ENCODE peak calls at places on chromosomes 6 and 20, in four cellular contexts. One of them, this sample, is unnamed.

GRCh38 chr6:164345340-164345739 is 930.8 kb downstream of the QKI start:
- ATAC-seq in T-helper 17 cell: no peak
- ATAC-seq in body of pancreas: no peak
- ATAC-seq in Panc1: no peak
- ATAC-seq in this sample: no peak

GRCh38 chr20:40359127-40359892 is 329.7 kb downstream of the MAFB start:
- ATAC-seq in T-helper 17 cell: no peak
- ATAC-seq in body of pancreas: no peak
- ATAC-seq in Panc1: no peak
- ATAC-seq in this sample: no peak

GRCh38 chr6:90251295-90251992 is 45.2 kb downstream of the BACH2 start:
- ATAC-seq in T-helper 17 cell: no peak
- ATAC-seq in body of pancreas: no peak
- ATAC-seq in Panc1: no peak
- ATAC-seq in this sample: peak

GRCh38 chr20:51978081-51978501 is 175.8 kb upstream of the SALL4 start:
- ATAC-seq in T-helper 17 cell: no peak
- ATAC-seq in body of pancreas: no peak
- ATAC-seq in Panc1: no peak
- ATAC-seq in this sample: no peak

GRCh38 chr20:23393999-23394775 is 27.1 kb downstream of the NAPB start:
- ATAC-seq in T-helper 17 cell: no peak
- ATAC-seq in body of pancreas: no peak
- ATAC-seq in Panc1: no peak
- ATAC-seq in this sample: no peak

GRCh38 chr6:11791354-11792107 is 12.9 kb upstream of the ADTRP start:
- ATAC-seq in T-helper 17 cell: peak
- ATAC-seq in body of pancreas: no peak
- ATAC-seq in Panc1: no peak
- ATAC-seq in this sample: no peak

GRCh38 chr6:135159531-135159930 is 21.6 kb upstream of the MYB start:
- ATAC-seq in T-helper 17 cell: no peak
- ATAC-seq in body of pancreas: no peak
- ATAC-seq in Panc1: no peak
- ATAC-seq in this sample: no peak

GRCh38 chr6:42251500-42251899 is 33.8 kb upstream of the MRPS10 start:
- ATAC-seq in T-helper 17 cell: no peak
- ATAC-seq in body of pancreas: peak
- ATAC-seq in Panc1: no peak
- ATAC-seq in this sample: no peak

GRCh38 chr6:152091201-152091600 is 283.7 kb downstream of the ESR1 start:
- ATAC-seq in T-helper 17 cell: no peak
- ATAC-seq in body of pancreas: no peak
- ATAC-seq in Panc1: no peak
- ATAC-seq in this sample: no peak

GRCh38 chr20:18252597-18253451 is 35.5 kb upstream of the ZNF133 start:
- ATAC-seq in T-helper 17 cell: no peak
- ATAC-seq in body of pancreas: no peak
- ATAC-seq in Panc1: no peak
- ATAC-seq in this sample: peak

GRCh38 chr6:1075444-1075843 is 236.5 kb upstream of the FOXQ1 start:
- ATAC-seq in T-helper 17 cell: no peak
- ATAC-seq in body of pancreas: no peak
- ATAC-seq in Panc1: no peak
- ATAC-seq in this sample: no peak

GRCh38 chr6:46637933-46638332 is 14.7 kb downstream of the CYP39A1 start:
- ATAC-seq in T-helper 17 cell: no peak
- ATAC-seq in body of pancreas: no peak
- ATAC-seq in Panc1: no peak
- ATAC-seq in this sample: no peak

GRCh38 chr20:62366370-62367135 is 559 bp downstream of the LAMA5 start:
- ATAC-seq in T-helper 17 cell: no peak
- ATAC-seq in body of pancreas: peak
- ATAC-seq in Panc1: peak
- ATAC-seq in this sample: peak

GRCh38 chr6:168641455-168641854 is 200.5 kb downstream of the SMOC2 start:
- ATAC-seq in T-helper 17 cell: no peak
- ATAC-seq in body of pancreas: peak
- ATAC-seq in Panc1: no peak
- ATAC-seq in this sample: no peak

GRCh38 chr20:59515013-59515905 is 89.1 kb upstream of the PHACTR3 start:
- ATAC-seq in T-helper 17 cell: no peak
- ATAC-seq in body of pancreas: peak
- ATAC-seq in Panc1: peak
- ATAC-seq in this sample: no peak

GRCh38 chr6:17059022-17059421 is 42.8 kb upstream of the STMND1 start:
- ATAC-seq in T-helper 17 cell: no peak
- ATAC-seq in body of pancreas: no peak
- ATAC-seq in Panc1: no peak
- ATAC-seq in this sample: no peak

GRCh38 chr20:9136114-9136513 is 67.2 kb downstream of the PLCB4 start:
- ATAC-seq in T-helper 17 cell: no peak
- ATAC-seq in body of pancreas: no peak
- ATAC-seq in Panc1: no peak
- ATAC-seq in this sample: no peak

GRCh38 chr6:44041461-44042260 is 85.6 kb downstream of the MRPL14 start:
- ATAC-seq in T-helper 17 cell: no peak
- ATAC-seq in body of pancreas: peak
- ATAC-seq in Panc1: peak
- ATAC-seq in this sample: no peak